ENCODE peak calls at places on chromosome 13, in ten cellular contexts. O, S, K, R, G, F, N, L, E and U are unnamed samples.

GRCh38 chr13:84137292-84137691 is 255.0 kb upstream of the SLITRK1 start:
- DNase-seq in G (no peak), E (no peak), R (peak; percentile 37), O (peak; percentile 19), F (peak; percentile 67), K (no peak), S (no peak), L (no peak), N (no peak), U (no peak)

GRCh38 chr13:33285420-33286124 is at the start of gene STARD13:
- DNase-seq in N (peak; percentile 92), S (peak; percentile 20), R (peak; percentile 97), O (peak; percentile 50), K (peak; percentile 96), E (peak; percentile 98), G (peak; percentile 91), F (no peak), L (peak; percentile 98), U (peak; percentile 96)

GRCh38 chr13:21465710-21466160 is 6.6 kb upstream of the ZDHHC20 start:
- DNase-seq in S (no peak), O (no peak), E (no peak), R (no peak), N (no peak), F (no peak), K (no peak), L (no peak), G (no peak), U (no peak)

GRCh38 chr13:82976499-82976898 is 905.8 kb downstream of the SLITRK1 start:
- DNase-seq in O (no peak), N (no peak), S (no peak), G (no peak), R (no peak), F (no peak), E (no peak), K (no peak), L (no peak), U (no peak)

GRCh38 chr13:49108204-49108603 is 111.9 kb upstream of the MLNR start:
- DNase-seq in K (no peak), E (no peak), O (no peak), S (no peak), L (no peak), R (no peak), N (no peak), G (no peak), F (no peak), U (no peak)

GRCh38 chr13:40275636-40276035 is 390.8 kb downstream of the FOXO1 start:
- DNase-seq in R (peak; percentile 49), N (no peak), S (no peak), G (no peak), F (no peak), K (no peak), E (no peak), O (no peak), L (no peak), U (no peak)

GRCh38 chr13:20446900-20447299 is 78.8 kb downstream of the CRYL1 start:
- DNase-seq in L (no peak), S (no peak), K (no peak), F (no peak), G (no peak), R (no peak), N (no peak), E (no peak), O (no peak), U (no peak)

GRCh38 chr13:100442095-100442832 is 146.3 kb downstream of the GGACT start:
- DNase-seq in N (no peak), S (no peak), O (no peak), L (no peak), F (no peak), G (no peak), E (no peak), R (no peak), K (no peak), U (no peak)

GRCh38 chr13:113077566-113077952 is 28.0 kb upstream of the F7 start:
- DNase-seq in R (no peak), N (no peak), G (no peak), E (no peak), K (peak; percentile 12), F (no peak), S (no peak), L (no peak), O (no peak), U (no peak)

GRCh38 chr13:39968646-39969475 is 313.4 kb downstream of the COG6 start:
- DNase-seq in R (no peak), G (no peak), K (no peak), S (no peak), O (no peak), E (no peak), N (no peak), F (no peak), L (no peak), U (no peak)

GRCh38 chr13:85619321-85619720 is 179.9 kb downstream of the SLITRK6 start:
- DNase-seq in N (no peak), R (no peak), K (no peak), F (no peak), G (no peak), O (no peak), L (no peak), E (no peak), S (no peak), U (no peak)

GRCh38 chr13:85616275-85616674 is 182.9 kb downstream of the SLITRK6 start:
- DNase-seq in F (no peak), E (no peak), R (no peak), O (no peak), K (no peak), G (no peak), S (no peak), N (no peak), L (no peak), U (no peak)

GRCh38 chr13:85618514-85618913 is 180.7 kb downstream of the SLITRK6 start:
- DNase-seq in N (no peak), L (no peak), S (no peak), F (no peak), G (no peak), K (no peak), O (no peak), E (no peak), R (no peak), U (no peak)
- H3K4me3 ChIP-seq in N (no peak overlapping the region), L (no peak overlapping the region), S (no peak overlapping the region), F (no peak overlapping the region), G (no peak overlapping the region), K (no peak overlapping the region), O (no peak overlapping the region), E (no peak overlapping the region), R (no peak overlapping the region), U (no peak overlapping the region)

GRCh38 chr13:27371932-27372331 is 52.5 kb upstream of the GTF3A start:
- DNase-seq in S (no peak), L (no peak), R (no peak), F (no peak), G (no peak), O (no peak), E (no peak), N (no peak), K (no peak), U (no peak)
- H3K27me3 ChIP-seq in S (peaks cover 3% of the 10 kb centered on the region), L (peaks cover 6% of the 10 kb centered on the region), R (peaks cover 31% of the 10 kb centered on the region), F (no peaks in the 10 kb centered on the region), G (no peaks in the 10 kb centered on the region), O (no peaks in the 10 kb centered on the region), E (peaks cover 36% of the 10 kb centered on the region), N (peaks cover 9% of the 10 kb centered on the region), K (no peaks in the 10 kb centered on the region), U (peaks cover 22% of the 10 kb centered on the region)

DNA sequence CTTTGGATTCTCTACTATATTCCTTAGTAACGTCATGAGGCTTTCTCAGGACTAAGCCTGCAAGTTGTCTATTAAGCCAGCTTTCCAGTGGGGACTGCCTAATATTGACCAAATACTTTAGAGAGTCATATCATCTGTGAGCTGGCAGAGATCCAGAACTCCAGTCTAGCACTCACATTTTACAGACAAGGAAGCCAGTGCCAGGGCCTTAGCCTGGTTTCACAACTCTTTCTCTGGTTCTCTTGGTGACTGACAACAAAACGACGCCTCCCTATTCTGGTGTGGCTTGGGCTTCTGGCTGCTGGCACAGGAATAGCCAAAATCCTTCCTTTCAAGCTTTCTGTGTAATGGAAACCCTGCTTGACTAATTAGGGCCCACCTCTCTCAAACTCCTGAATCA is 75.0 kb upstream of the UBL3 start:
- DNase-seq in R (peak; percentile 77), E (peak; percentile 95), F (no peak), K (peak; percentile 92), O (no peak), N (peak; percentile 62), G (peak; percentile 76), L (peak; percentile 2), S (peak; percentile 10), U (no peak)
- H3K27ac ChIP-seq in R (peak overlapping the region; percentile 91), E (peak overlapping the region; percentile 78), F (no peak overlapping the region), K (peak overlapping the region; percentile 61), O (peak overlapping the region; percentile 26), N (no peak overlapping the region), G (peak overlapping the region; percentile 80), L (no peak overlapping the region), S (peak overlapping the region; percentile 88), U (no peak overlapping the region)

GRCh38 chr13:111116830-111117229 is 1.7 kb downstream of the ARHGEF7 start:
- DNase-seq in F (no peak), R (no peak), G (no peak), E (no peak), K (no peak), N (no peak), L (no peak), O (no peak), S (no peak), U (no peak)

GRCh38 chr13:111117289-111117688 is 2.2 kb downstream of the ARHGEF7 start:
- DNase-seq in E (no peak), N (no peak), K (no peak), S (no peak), G (no peak), R (no peak), L (no peak), O (no peak), F (no peak), U (no peak)

GRCh38 chr13:111115841-111116500 is 861 bp downstream of the ARHGEF7 start:
- DNase-seq in E (peak; percentile 88), L (peak; percentile 27), F (no peak), G (peak; percentile 67), S (no peak), N (no peak), O (no peak), K (peak; percentile 72), R (peak; percentile 34), U (peak; percentile 70)

GRCh38 chr13:111114362-111115050 is 604 bp upstream of the ARHGEF7 start:
- DNase-seq in K (peak; percentile 78), O (no peak), N (peak; percentile 36), R (peak; percentile 20), G (peak; percentile 55), E (peak; percentile 81), S (no peak), L (peak; percentile 32), F (peak; percentile 15), U (no peak)

DNA sequence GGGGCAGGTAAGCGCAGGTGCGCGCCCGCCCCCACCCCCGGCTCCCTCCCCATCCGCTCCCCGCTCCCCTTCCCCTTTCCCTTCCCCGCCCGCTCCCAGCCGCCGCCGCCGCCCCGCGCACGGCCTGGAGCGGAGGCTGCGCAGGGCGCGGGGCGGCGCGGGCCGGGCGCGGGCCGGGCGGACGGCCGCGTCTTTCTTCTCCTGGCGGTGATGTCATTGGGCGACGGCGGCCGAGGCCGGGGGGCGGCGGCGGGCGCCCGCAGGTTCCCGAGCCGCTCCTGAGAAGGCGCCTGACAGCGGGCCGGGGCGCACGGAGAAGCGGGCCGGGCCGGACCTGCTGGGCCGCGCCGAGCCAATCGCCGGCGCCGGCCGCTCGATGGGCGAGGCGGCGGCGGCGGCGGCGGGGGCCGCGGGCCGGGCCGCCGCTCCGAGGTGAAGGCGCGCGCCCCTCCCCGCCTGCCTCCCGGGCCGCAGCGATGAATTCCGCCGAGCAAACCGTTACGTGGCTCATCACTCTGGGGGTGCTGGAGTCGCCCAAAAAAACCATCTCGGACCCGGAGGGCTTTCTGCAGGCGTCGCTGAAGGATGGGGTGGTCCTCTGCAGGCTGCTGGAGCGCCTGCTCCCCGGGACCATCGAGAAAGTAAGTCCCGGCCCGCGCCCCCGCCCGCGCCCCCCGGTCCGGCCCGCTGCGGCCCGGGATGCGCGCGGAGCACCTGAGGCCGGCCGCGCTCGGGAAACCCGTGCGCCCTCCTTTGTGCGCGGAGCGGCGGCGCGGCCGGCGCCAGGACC is at the start of gene ARHGEF7:
- DNase-seq in S (no peak), L (no peak), R (no peak), K (no peak), O (no peak), E (peak; percentile 74), N (no peak), F (no peak), G (no peak), U (no peak)
- H3K4me3 ChIP-seq in S (peak within 1 kb of the TSS; percentile 69), L (peak within 1 kb of the TSS; percentile 60), R (peak within 1 kb of the TSS; percentile 64), K (peak within 1 kb of the TSS; percentile 99), O (peak within 1 kb of the TSS; percentile 58), E (peak within 1 kb of the TSS; percentile 78), N (peak within 1 kb of the TSS; percentile 69), F (peak within 1 kb of the TSS; percentile 65), G (peak within 1 kb of the TSS; percentile 52), U (peak within 1 kb of the TSS; percentile 62)